ENCODE peak calls at places on chromosomes 16 and 17, in nine cellular contexts. Z, I, X, M, Y, W, V, F and D are unnamed samples.

GRCh38 chr17:4604111-4604644 is 19.8 kb downstream of the SMTNL2 start:
- DNase-seq in W (no peak), V (no peak), F (no peak), Y (no peak), M (no peak), I (no peak), X (no peak), Z (no peak), D (no peak)

GRCh38 chr16:56964243-56965148 is 2.7 kb downstream of the CETP start:
- DNase-seq in Y (peak), F (peak), W (peak), I (peak), X (peak), V (peak), Z (peak), M (peak), D (peak)

GRCh38 chr17:4066210-4066609 is 76.6 kb downstream of the ZZEF1 start:
- DNase-seq in F (no peak), Y (no peak), V (no peak), W (no peak), X (no peak), Z (no peak), I (no peak), M (no peak), D (no peak)

GRCh38 chr16:22782299-22782698 is 31.7 kb upstream of the HS3ST2 start:
- DNase-seq in Y (no peak), W (no peak), I (no peak), X (no peak), Z (peak), V (no peak), M (no peak), F (no peak), D (no peak)

GRCh38 chr16:82070656-82071369 is 35.8 kb downstream of the HSD17B2 start:
- DNase-seq in M (no peak), Z (no peak), F (no peak), W (no peak), Y (no peak), X (peak), I (no peak), V (no peak), D (no peak)

GRCh38 chr17:6471531-6472465 is 27.5 kb downstream of the PIMREG start:
- DNase-seq in Y (no peak), V (no peak), X (peak), F (peak), M (no peak), Z (no peak), I (no peak), W (peak), D (no peak)

GRCh38 chr17:6523330-6523729 is 33.0 kb downstream of the PITPNM3 start:
- DNase-seq in X (no peak), M (peak), Y (no peak), I (no peak), V (no peak), W (no peak), F (peak), Z (no peak), D (no peak)

GRCh38 chr17:35046740-35047283 is 16.7 kb downstream of the RFFL start:
- DNase-seq in F (no peak), M (no peak), Y (no peak), Z (no peak), X (no peak), W (no peak), V (no peak), I (no peak), D (peak)

GRCh38 chr17:33050611-33051140 is 59.0 kb downstream of the SPACA3 start:
- DNase-seq in I (no peak), F (no peak), Y (no peak), W (no peak), M (no peak), X (no peak), V (no peak), Z (no peak), D (no peak)

GRCh38 chr17:76458580-76459490 is 5.9 kb upstream of the UBE2O start:
- DNase-seq in M (peak), F (peak), W (no peak), Y (peak), I (peak), V (no peak), Z (peak), X (no peak), D (peak)

GRCh38 chr16:8936421-8936820 is 27.3 kb downstream of the USP7 start:
- DNase-seq in I (peak), X (no peak), F (peak), Z (peak), M (no peak), V (no peak), W (no peak), Y (no peak), D (peak)

GRCh38 chr16:58814348-58814801 is 80.3 kb upstream of the GOT2 start:
- DNase-seq in M (peak), Z (peak), X (peak), V (no peak), Y (peak), F (peak), W (no peak), I (peak), D (peak)

GRCh38 chr16:57676624-57677085 is 8.5 kb downstream of the ADGRG3 start:
- DNase-seq in X (no peak), V (no peak), Z (no peak), Y (no peak), W (no peak), M (no peak), I (no peak), F (no peak), D (no peak)

GRCh38 chr16:69306031-69306430 is 5.1 kb upstream of the VPS4A start:
- DNase-seq in M (no peak), Z (no peak), Y (no peak), X (no peak), W (no peak), F (no peak), V (no peak), I (no peak), D (no peak)

DNA sequence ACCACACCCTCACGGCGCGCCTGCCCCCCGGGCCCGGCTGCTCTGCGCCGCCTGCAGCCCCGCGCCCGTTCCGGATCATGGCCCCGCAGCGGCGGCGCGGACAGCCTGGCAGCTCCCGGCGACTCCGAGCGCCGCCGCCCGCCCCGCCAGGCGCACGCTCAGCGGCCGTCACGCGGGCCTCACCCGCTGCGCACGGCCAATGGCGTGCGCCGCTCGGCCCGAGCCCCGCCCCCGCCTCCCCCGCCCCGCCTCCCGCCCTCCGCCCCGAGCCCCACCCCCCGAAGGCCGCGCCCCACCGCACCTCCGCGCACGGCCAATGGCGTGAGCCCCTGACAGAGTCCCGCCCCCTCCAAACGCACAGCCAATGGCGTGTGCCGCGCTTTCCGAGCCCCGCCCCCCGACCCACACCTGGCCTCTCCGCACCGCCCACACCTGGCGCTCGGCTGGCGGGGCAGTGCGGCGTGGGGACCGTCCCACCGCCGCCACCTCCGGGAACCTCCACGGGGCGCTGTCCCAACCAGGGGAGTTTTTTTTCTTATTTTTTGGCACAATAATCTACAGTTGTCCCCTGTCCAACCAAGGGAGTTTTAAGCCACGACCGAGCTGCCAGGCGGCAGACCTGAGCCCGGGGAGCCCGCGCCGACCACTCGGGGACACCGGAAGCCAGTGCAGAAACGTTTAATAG is at the start of gene PCYT2:
- DNase-seq in V (peak), I (peak), W (peak), X (peak), M (peak), Z (peak), F (peak), Y (peak), D (peak)
- TF ChIP-seq CTCF in V (no peak), I (peak), W (no peak), X (no peak), M (peak), Z (no peak), F (peak), Y (peak), D (no peak)

DNA sequence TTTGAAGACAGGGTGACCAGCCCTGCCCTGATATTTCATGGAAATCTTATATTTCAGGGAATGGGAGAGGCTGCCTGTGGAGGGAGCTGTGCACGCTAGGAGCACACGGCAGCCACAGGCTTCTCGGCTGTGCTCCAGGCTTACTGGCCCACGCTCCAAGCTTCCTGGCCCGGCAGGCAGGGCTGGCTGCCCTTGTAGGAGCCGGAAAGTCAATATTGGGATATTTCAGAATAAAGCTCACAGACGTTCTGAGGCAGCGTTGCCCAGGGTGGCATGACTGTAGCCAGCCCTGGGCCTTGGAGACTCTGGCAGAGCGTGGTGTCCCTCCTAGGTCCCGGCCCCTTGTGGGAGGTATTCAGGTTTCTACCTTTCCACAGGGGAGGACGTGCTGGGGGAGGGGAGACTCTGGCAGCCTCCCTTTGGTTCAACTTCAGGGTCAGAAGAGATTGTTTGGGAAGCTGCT is 95.6 kb downstream of the NPIPB11 start:
- DNase-seq in V (no peak), X (no peak), W (no peak), Y (no peak), M (no peak), I (no peak), Z (no peak), F (no peak), D (no peak)
- TF ChIP-seq CTCF in V (peak), X (no peak), W (no peak), Y (no peak), M (peak), I (no peak), Z (no peak), F (no peak), D (no peak)

GRCh38 chr17:79558573-79558900 is 52.3 kb downstream of the RBFOX3 start:
- DNase-seq in I (no peak), Y (no peak), W (no peak), M (no peak), X (no peak), V (no peak), Z (no peak), F (no peak), D (no peak)

GRCh38 chr17:79557724-79558572 is 52.9 kb downstream of the RBFOX3 start:
- DNase-seq in F (no peak), Y (no peak), W (no peak), Z (no peak), I (no peak), X (no peak), M (no peak), V (no peak), D (no peak)

GRCh38 chr17:79560527-79560926 is 50.3 kb downstream of the RBFOX3 start:
- DNase-seq in I (no peak), Y (no peak), V (no peak), X (no peak), W (no peak), Z (no peak), F (no peak), M (no peak), D (no peak)

GRCh38 chr17:79557276-79557675 is 53.6 kb downstream of the RBFOX3 start:
- DNase-seq in Z (no peak), I (no peak), M (no peak), V (no peak), X (no peak), W (no peak), F (no peak), Y (no peak), D (no peak)

DNA sequence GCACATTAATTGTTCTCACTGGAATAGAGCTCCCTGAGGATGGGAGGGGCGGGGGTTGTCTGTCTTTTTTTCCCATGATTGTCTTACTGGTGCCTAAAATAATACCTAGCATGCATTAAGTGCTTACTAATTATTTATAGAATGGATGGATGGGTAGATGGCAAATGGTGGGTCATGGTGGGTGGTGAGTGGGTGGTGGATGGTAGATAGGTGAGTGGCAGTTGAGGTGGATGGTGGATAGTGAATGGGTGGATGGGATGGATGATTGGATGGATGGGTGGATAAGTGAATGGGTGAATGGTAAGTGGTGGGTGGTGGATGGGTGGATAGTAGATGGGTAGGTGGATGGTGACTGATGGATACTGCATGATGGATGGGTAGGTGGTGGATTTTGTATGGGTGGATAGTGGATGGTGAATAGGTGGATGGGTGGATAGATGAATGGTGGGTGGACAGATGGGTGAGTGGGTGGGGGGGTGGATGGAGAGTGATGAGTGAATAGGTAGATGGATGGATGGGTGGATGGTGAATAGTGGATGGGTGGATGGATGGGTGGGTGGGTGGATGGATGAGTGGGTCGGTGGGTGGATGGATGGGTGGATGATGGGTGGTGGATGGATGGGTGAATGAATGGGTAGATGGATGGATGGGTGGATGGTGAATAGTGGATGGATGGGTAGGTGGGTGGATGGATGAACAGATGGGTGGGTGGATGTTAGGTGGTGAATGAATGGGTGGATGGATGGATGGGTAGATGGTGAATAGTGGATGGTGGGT is 51.6 kb downstream of the RBFOX3 start:
- DNase-seq in I (no peak), Y (no peak), V (no peak), X (no peak), Z (no peak), W (no peak), M (no peak), F (no peak), D (no peak)
- TF ChIP-seq CTCF in I (no peak), Y (no peak), V (no peak), X (no peak), Z (no peak), W (no peak), M (no peak), F (no peak), D (no peak)

DNA sequence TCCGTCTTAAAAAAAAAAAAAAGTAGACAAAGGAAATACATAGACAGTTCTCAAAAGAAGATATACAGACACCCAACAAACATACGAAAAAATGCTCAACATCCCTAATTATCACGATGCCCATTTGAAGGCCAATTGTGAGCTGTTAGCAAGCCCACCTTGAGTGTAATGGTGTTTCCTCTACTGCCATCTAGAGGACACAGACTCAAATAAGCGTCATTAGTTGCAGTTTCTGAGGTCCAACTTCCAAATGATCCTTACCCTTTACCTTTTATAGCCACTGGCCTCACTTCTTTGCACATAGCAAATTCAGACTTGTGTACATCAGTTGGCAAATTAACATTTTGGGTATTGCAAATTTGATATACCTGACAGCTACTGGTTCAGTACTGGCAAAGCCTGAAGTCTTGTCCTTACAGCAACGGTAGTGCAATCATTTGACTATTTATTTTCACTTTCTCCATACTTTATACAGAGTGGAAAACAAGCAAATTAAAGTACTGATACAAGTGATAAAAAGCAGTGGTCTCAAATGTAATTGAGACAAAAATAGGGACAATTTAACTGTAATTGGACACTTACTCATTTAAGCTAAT is 536.3 kb upstream of the EEF2KMT start:
- DNase-seq in V (no peak), Z (no peak), X (no peak), F (peak), I (peak), M (no peak), Y (no peak), W (no peak), D (no peak)
- TF ChIP-seq CTCF in V (no peak), Z (peak), X (peak), F (peak), I (peak), M (peak), Y (peak), W (no peak), D (peak)

DNA sequence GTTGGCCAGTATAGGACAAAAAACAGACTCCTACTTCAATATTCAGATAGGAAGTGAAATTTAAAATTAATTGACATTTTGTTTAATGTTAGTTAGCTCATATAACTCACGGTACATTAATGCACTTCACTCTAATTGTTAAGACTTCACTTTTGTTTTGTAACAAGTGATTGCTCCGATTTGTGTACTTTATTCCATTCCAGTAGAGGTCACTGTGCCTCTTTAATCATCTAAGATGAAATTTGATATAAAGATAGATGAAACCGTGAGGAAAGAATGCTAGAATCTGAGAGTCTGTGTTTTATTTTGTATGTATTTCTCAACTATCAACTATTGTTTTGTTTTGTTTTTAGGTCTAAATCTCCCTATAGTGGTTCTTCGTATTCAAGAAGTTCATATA is 29.0 kb downstream of the RBBP6 start:
- DNase-seq in Y (no peak), F (no peak), W (no peak), I (no peak), Z (no peak), M (no peak), V (no peak), X (no peak), D (no peak)
- TF ChIP-seq CTCF in Y (peak), F (no peak), W (no peak), I (peak), Z (peak), M (peak), V (peak), X (peak), D (no peak)

GRCh38 chr17:50186661-50187402 is 14.6 kb downstream of the COL1A1 start:
- DNase-seq in Z (no peak), W (no peak), I (no peak), F (no peak), X (no peak), Y (no peak), V (no peak), M (no peak), D (no peak)
- TF ChIP-seq CTCF in Z (no peak), W (no peak), I (no peak), F (no peak), X (no peak), Y (no peak), V (no peak), M (no peak), D (no peak)

GRCh38 chr17:19713462-19713861 is 2.9 kb downstream of the SLC47A2 start:
- DNase-seq in M (no peak), X (no peak), V (no peak), I (no peak), W (no peak), Y (no peak), F (peak), Z (no peak), D (no peak)
- TF ChIP-seq CTCF in M (no peak), X (peak), V (no peak), I (no peak), W (no peak), Y (peak), F (peak), Z (peak), D (no peak)

GRCh38 chr17:57988301-57989010 is 402 bp upstream of the VEZF1 start:
- DNase-seq in M (peak), Z (no peak), Y (peak), X (no peak), V (no peak), W (no peak), F (peak), I (peak), D (peak)
- TF ChIP-seq CTCF in M (no peak), Z (no peak), Y (no peak), X (no peak), V (no peak), W (no peak), F (no peak), I (no peak), D (no peak)